ENCODE peak calls at places on chromosomes 11 and 22, in nine cellular contexts. L is cardiac fibroblast; D is HuH-7.5; F is HFFc6; T is NCI-H748 treated with DMSO at 0.1 percent for 48 hours; I is endodermal cell; V is activated CD4-positive, alpha-beta memory T cell treated with anti-CD3 and anti-CD28 coated beads, Interleukin-2, amount 10 ng/mL, durations not matched to agents 7 days and 5 days; W is stromal cell of bone marrow; S is K562. O is an unnamed sample.

GRCh38 chr22:44259366-44260215 is 53.2 kb downstream of the SHISAL1 start:
- DNase-seq in L (no peak), D (no peak), F (no peak), T (no peak), I (peak; percentile 35), V (no peak), W (no peak), S (no peak), O (no peak)

GRCh38 chr11:64810891-64811272 is 531 bp upstream of the MEN1 start:
- DNase-seq in L (no peak), D (no peak), F (no peak), T (no peak), I (no peak), V (peak; percentile 69), W (no peak), S (no peak), O (peak; percentile 10)

GRCh38 chr11:12453243-12453642 is 75.9 kb downstream of the PARVA start:
- DNase-seq in L (no peak), D (no peak), F (no peak), T (no peak), I (peak; percentile 15), V (no peak), W (no peak), S (no peak), O (no peak)

GRCh38 chr22:29710922-29711593 is 8.7 kb upstream of the CABP7 start:
- DNase-seq in L (peak; percentile 15), D (no peak), F (no peak), T (no peak), I (no peak), V (no peak), W (no peak), S (no peak), O (no peak)

GRCh38 chr11:125062931-125063428 is at the start of gene SLC37A2:
- DNase-seq in L (peak; percentile 67), D (peak; percentile 42), F (peak; percentile 36), T (no peak), I (peak; percentile 90), V (peak; percentile 74), W (no peak), S (no peak), O (peak; percentile 73)

GRCh38 chr11:79100093-79100704 is 340.6 kb downstream of the TENM4 start:
- DNase-seq in L (peak; percentile 77), D (peak; percentile 66), F (peak; percentile 19), T (peak; percentile 22), I (peak; percentile 86), V (peak; percentile 37), W (peak; percentile 38), S (peak; percentile 84), O (peak; percentile 30)

GRCh38 chr22:33300165-33300564 is 242.0 kb upstream of the SYN3 start:
- DNase-seq in L (no peak), D (no peak), F (no peak), T (no peak), I (no peak), V (no peak), W (no peak), S (no peak), O (no peak)

GRCh38 chr11:83051760-83052671 is 19.7 kb downstream of the RAB30 start:
- DNase-seq in L (peak; percentile 95), D (no peak), F (peak; percentile 97), T (no peak), I (no peak), V (no peak), W (peak; percentile 97), S (no peak), O (peak; percentile 82)

GRCh38 chr22:37260939-37261338 is 16.9 kb upstream of the RAC2 start:
- DNase-seq in L (peak; percentile 71), D (peak; percentile 57), F (peak; percentile 39), T (no peak), I (peak; percentile 88), V (peak; percentile 68), W (peak; percentile 33), S (peak; percentile 66), O (peak; percentile 39)

GRCh38 chr11:64453466-64453865 is 94.5 kb downstream of the RPS6KA4 start:
- DNase-seq in L (no peak), D (no peak), F (no peak), T (no peak), I (peak; percentile 34), V (no peak), W (no peak), S (no peak), O (no peak)

GRCh38 chr11:106482920-106483761 is 405.7 kb downstream of the AASDHPPT start:
- DNase-seq in L (peak; percentile 72), D (no peak), F (no peak), T (no peak), I (no peak), V (no peak), W (peak; percentile 41), S (no peak), O (peak; percentile 74)

O was measured in MG63.